ENCODE peak calls at places on chromosomes 3 and 15, in ten cellular contexts. H is T-helper 22 cell; P is kidney epithelial cell; N is GM04504; C is effector memory CD8-positive, alpha-beta T cell; R is GM18507; A is activated naive CD4-positive, alpha-beta T cell; T is AG09309; E is NCI-H2029 treated with DMSO at 0.1 percent for 48 hours; K is activated CD4-positive, CD25-positive, alpha-beta regulatory T cell. F is an unnamed sample.

GRCh38 chr3:183518446-183519185 is 36.9 kb downstream of the KLHL6 start:
- DNase-seq in H (no peak), P (no peak), N (no peak), C (no peak), R (no peak), A (no peak), T (no peak), E (no peak), K (no peak), F (no peak)

GRCh38 chr15:60708684-60709083 is 229.7 kb upstream of the ICE2 start:
- DNase-seq in H (no peak), P (no peak), N (no peak), C (no peak), R (no peak), A (no peak), T (peak; percentile 52), E (no peak), K (no peak), F (no peak)

GRCh38 chr3:34924961-34925360 is 714.4 kb upstream of the ARPP21 start:
- DNase-seq in H (no peak), P (no peak), N (no peak), C (no peak), R (no peak), A (no peak), T (no peak), E (no peak), K (no peak), F (no peak)

GRCh38 chr3:180590396-180590795 is 11.6 kb upstream of the TTC14 start:
- DNase-seq in H (no peak), P (no peak), N (no peak), C (no peak), R (no peak), A (no peak), T (no peak), E (no peak), K (no peak), F (no peak)

GRCh38 chr15:76647612-76648011 is 257.5 kb downstream of the SCAPER start:
- DNase-seq in H (no peak), P (no peak), N (no peak), C (no peak), R (no peak), A (no peak), T (no peak), E (no peak), K (no peak), F (no peak)

GRCh38 chr15:48392356-48392755 is 61.1 kb downstream of the DUT start:
- DNase-seq in H (no peak), P (no peak), N (no peak), C (no peak), R (no peak), A (no peak), T (no peak), E (no peak), K (no peak), F (no peak)

GRCh38 chr15:69285834-69286233 is 12.9 kb upstream of the PAQR5 start:
- DNase-seq in H (no peak), P (no peak), N (no peak), C (no peak), R (no peak), A (no peak), T (no peak), E (no peak), K (no peak), F (no peak)

GRCh38 chr15:67465196-67465952 is 55.6 kb upstream of the C15orf61 start:
- DNase-seq in H (no peak), P (no peak), N (no peak), C (no peak), R (no peak), A (no peak), T (no peak), E (no peak), K (no peak), F (no peak)

GRCh38 chr15:69468241-69469121 is 15.9 kb downstream of the RPLP1 start:
- DNase-seq in H (peak; percentile 88), P (peak; percentile 90), N (no peak), C (peak; percentile 85), R (no peak), A (peak; percentile 60), T (no peak), E (peak; percentile 86), K (peak; percentile 32), F (no peak)

GRCh38 chr15:69305204-69305931 is 6.7 kb downstream of the PAQR5 start:
- DNase-seq in H (no peak), P (peak; percentile 50), N (peak; percentile 96), C (no peak), R (no peak), A (no peak), T (peak; percentile 69), E (no peak), K (no peak), F (no peak)

GRCh38 chr3:142448424-142448823 is 587 bp upstream of the XRN1 start:
- DNase-seq in H (no peak), P (no peak), N (no peak), C (no peak), R (no peak), A (no peak), T (no peak), E (no peak), K (no peak), F (no peak)